ENCODE peak calls at places on chromosomes 16 and 17, in six cellular contexts. I is stimulated activated CD4-positive, alpha-beta T cell treated with anti-CD3 and anti-CD28 coated beads, Interleukin-2, amount 100 ng/mL, for 24 hours; F is T-helper 22 cell; R is fibroblast of pulmonary artery; T is neural progenitor cell; W is activated T-helper 9 cell treated with anti-CD3 and anti-CD28 coated beads, Interleukin-2, amount 50 U/mL, for 16 hours. C is an unnamed sample.
A peak's percentile ranks its signal among the peaks of the same experiment; 100 is the strongest.

GRCh38 chr16:27462200-27462845 is 60.3 kb downstream of the IL21R start:
- DNase-seq in I (no peak), T (no peak), R (no peak), W (no peak), F (no peak), C (no peak)

GRCh38 chr16:46932802-46933201 is 40.7 kb downstream of the DNAJA2 start:
- DNase-seq in W (no peak), I (no peak), F (no peak), T (no peak), R (no peak), C (no peak)

GRCh38 chr16:49574826-49575225 is 201.2 kb downstream of the C16orf78 start:
- DNase-seq in W (no peak), F (no peak), R (no peak), T (no peak), I (no peak), C (no peak)

GRCh38 chr16:28867241-28867640 is 3.6 kb downstream of the SH2B1 start:
- DNase-seq in W (no peak), T (no peak), I (no peak), R (no peak), F (no peak), C (no peak)

GRCh38 chr16:75256871-75257343 is 5.5 kb upstream of the BCAR1 start:
- DNase-seq in R (no peak), W (no peak), F (no peak), I (no peak), T (peak; percentile 67), C (no peak)

GRCh38 chr16:50771366-50771765 is 29.5 kb downstream of the CYLD start:
- DNase-seq in F (no peak), R (peak; percentile 26), I (no peak), W (no peak), T (no peak), C (no peak)

GRCh38 chr16:84237994-84238750 is 1.6 kb downstream of the KCNG4 start:
- DNase-seq in R (no peak), I (no peak), W (no peak), F (no peak), T (no peak), C (no peak)

GRCh38 chr17:28018439-28019070 is 23.9 kb upstream of the NLK start:
- DNase-seq in T (no peak), I (no peak), W (no peak), R (peak; percentile 72), F (no peak), C (no peak)

GRCh38 chr16:23771642-23772041 is 16.8 kb downstream of the CHP2 start:
- DNase-seq in W (no peak), T (no peak), I (no peak), R (no peak), F (no peak), C (no peak)

GRCh38 chr16:72787519-72788268 is 260.2 kb downstream of the ZFHX3 start:
- DNase-seq in T (peak; percentile 75), R (peak; percentile 93), W (peak; percentile 54), I (peak; percentile 63), F (peak; percentile 9), C (peak; percentile 45)

GRCh38 chr16:3793161-3793576 is 75.8 kb upstream of the TRAP1 start:
- DNase-seq in W (no peak), I (no peak), F (no peak), T (no peak), R (peak; percentile 30), C (no peak)

GRCh38 chr17:81187586-81188490 is 21.8 kb upstream of the AATK start:
- DNase-seq in R (no peak), W (no peak), I (no peak), T (no peak), F (no peak), C (no peak)

GRCh38 chr16:55663770-55664677 is 8.2 kb downstream of the SLC6A2 start:
- DNase-seq in I (no peak), T (no peak), F (no peak), R (no peak), W (no peak), C (no peak)

GRCh38 chr17:33811984-33812383 is 443.1 kb upstream of the CCL2 start:
- DNase-seq in F (no peak), W (no peak), I (no peak), R (no peak), T (no peak), C (no peak)

GRCh38 chr17:7838291-7839075 is 4.5 kb downstream of the KDM6B start:
- DNase-seq in R (peak; percentile 86), W (no peak), I (no peak), T (peak; percentile 92), F (no peak), C (peak; percentile 56)

GRCh38 chr16:16146380-16147315 is 76.6 kb downstream of the ABCC6 start:
- DNase-seq in T (no peak), I (no peak), F (no peak), W (no peak), R (no peak), C (no peak)

GRCh38 chr17:45324336-45324735 is 7.5 kb upstream of the MAP3K14 start:
- DNase-seq in F (no peak), R (no peak), W (no peak), T (no peak), I (no peak), C (no peak)

GRCh38 chr17:48575673-48576478 is 2.3 kb downstream of the HOXB4 start:
- DNase-seq in I (no peak), W (no peak), F (no peak), R (no peak), T (peak; percentile 52), C (no peak)

GRCh38 chr16:20225334-20225733 is 102.0 kb downstream of the GP2 start:
- DNase-seq in W (no peak), R (no peak), I (no peak), T (no peak), F (no peak), C (no peak)

GRCh38 chr16:54507091-54507490 is 220.5 kb upstream of the IRX3 start:
- DNase-seq in T (no peak), F (no peak), I (no peak), R (peak; percentile 25), W (no peak), C (no peak)

GRCh38 chr16:8370374-8371015 is 219.8 kb downstream of the TMEM114 start:
- DNase-seq in T (no peak), I (no peak), F (no peak), R (no peak), W (no peak), C (no peak)

GRCh38 chr16:23803591-23804123 is 32.1 kb upstream of the PRKCB start:
- DNase-seq in I (peak; percentile 74), T (peak; percentile 81), F (peak; percentile 32), R (peak; percentile 20), W (peak; percentile 47), C (peak; percentile 73)

GRCh38 chr17:73546770-73547345 is 97.4 kb downstream of the SDK2 start:
- DNase-seq in I (no peak), R (no peak), T (peak; percentile 70), F (no peak), W (no peak), C (no peak)